ENCODE peak calls at places on chromosomes 6 and 20, in six cellular contexts. One of them, this sample, is unnamed.

GRCh38 chr6:133115960-133116359 is 125.2 kb upstream of the EYA4 start:
- ATAC-seq in activated CD8-positive, alpha-beta T cell treated with anti-CD3 and anti-CD28 coated beads for 36 hours: no peak
- ATAC-seq in activated naive CD8-positive, alpha-beta T cell treated with anti-CD3 and anti-CD28 coated beads, Interleukin-2, amount 10 ng/mL, durations not matched to agents 7 days and 5 days: no peak
- ATAC-seq in activated CD4-positive, alpha-beta T cell treated with anti-CD3 and anti-CD28 coated beads for 36 hours: no peak
- ATAC-seq in left cardiac atrium: no peak
- ATAC-seq in T-cell: no peak
- ATAC-seq in this sample: no peak

GRCh38 chr6:41626917-41627316 is 11.4 kb upstream of the MDFI start:
- ATAC-seq in activated CD8-positive, alpha-beta T cell treated with anti-CD3 and anti-CD28 coated beads for 36 hours: no peak
- ATAC-seq in activated naive CD8-positive, alpha-beta T cell treated with anti-CD3 and anti-CD28 coated beads, Interleukin-2, amount 10 ng/mL, durations not matched to agents 7 days and 5 days: no peak
- ATAC-seq in activated CD4-positive, alpha-beta T cell treated with anti-CD3 and anti-CD28 coated beads for 36 hours: peak; percentile 61
- ATAC-seq in left cardiac atrium: no peak
- ATAC-seq in T-cell: no peak
- ATAC-seq in this sample: no peak

GRCh38 chr20:31537859-31538245 is 23.6 kb downstream of the HM13 start:
- ATAC-seq in activated CD8-positive, alpha-beta T cell treated with anti-CD3 and anti-CD28 coated beads for 36 hours: no peak
- ATAC-seq in activated naive CD8-positive, alpha-beta T cell treated with anti-CD3 and anti-CD28 coated beads, Interleukin-2, amount 10 ng/mL, durations not matched to agents 7 days and 5 days: peak; percentile 43
- ATAC-seq in activated CD4-positive, alpha-beta T cell treated with anti-CD3 and anti-CD28 coated beads for 36 hours: no peak
- ATAC-seq in left cardiac atrium: no peak
- ATAC-seq in T-cell: no peak
- ATAC-seq in this sample: no peak

GRCh38 chr6:109237082-109237985 is 142.0 kb downstream of the CEP57L1 start:
- ATAC-seq in activated CD8-positive, alpha-beta T cell treated with anti-CD3 and anti-CD28 coated beads for 36 hours: peak; percentile 83
- ATAC-seq in activated naive CD8-positive, alpha-beta T cell treated with anti-CD3 and anti-CD28 coated beads, Interleukin-2, amount 10 ng/mL, durations not matched to agents 7 days and 5 days: peak; percentile 88
- ATAC-seq in activated CD4-positive, alpha-beta T cell treated with anti-CD3 and anti-CD28 coated beads for 36 hours: peak; percentile 85
- ATAC-seq in left cardiac atrium: no peak
- ATAC-seq in T-cell: peak; percentile 70
- ATAC-seq in this sample: no peak

GRCh38 chr6:149781715-149782114 is 32.2 kb downstream of the PCMT1 start:
- ATAC-seq in activated CD8-positive, alpha-beta T cell treated with anti-CD3 and anti-CD28 coated beads for 36 hours: no peak
- ATAC-seq in activated naive CD8-positive, alpha-beta T cell treated with anti-CD3 and anti-CD28 coated beads, Interleukin-2, amount 10 ng/mL, durations not matched to agents 7 days and 5 days: no peak
- ATAC-seq in activated CD4-positive, alpha-beta T cell treated with anti-CD3 and anti-CD28 coated beads for 36 hours: no peak
- ATAC-seq in left cardiac atrium: no peak
- ATAC-seq in T-cell: no peak
- ATAC-seq in this sample: no peak

GRCh38 chr6:96783307-96783706 is 54.0 kb downstream of the GPR63 start:
- ATAC-seq in activated CD8-positive, alpha-beta T cell treated with anti-CD3 and anti-CD28 coated beads for 36 hours: no peak
- ATAC-seq in activated naive CD8-positive, alpha-beta T cell treated with anti-CD3 and anti-CD28 coated beads, Interleukin-2, amount 10 ng/mL, durations not matched to agents 7 days and 5 days: no peak
- ATAC-seq in activated CD4-positive, alpha-beta T cell treated with anti-CD3 and anti-CD28 coated beads for 36 hours: no peak
- ATAC-seq in left cardiac atrium: no peak
- ATAC-seq in T-cell: no peak
- ATAC-seq in this sample: no peak

GRCh38 chr6:154232013-154232920 is 124.3 kb downstream of the IPCEF1 start:
- ATAC-seq in activated CD8-positive, alpha-beta T cell treated with anti-CD3 and anti-CD28 coated beads for 36 hours: peak; percentile 66
- ATAC-seq in activated naive CD8-positive, alpha-beta T cell treated with anti-CD3 and anti-CD28 coated beads, Interleukin-2, amount 10 ng/mL, durations not matched to agents 7 days and 5 days: peak; percentile 75
- ATAC-seq in activated CD4-positive, alpha-beta T cell treated with anti-CD3 and anti-CD28 coated beads for 36 hours: peak; percentile 74
- ATAC-seq in left cardiac atrium: no peak
- ATAC-seq in T-cell: peak; percentile 76
- ATAC-seq in this sample: no peak

GRCh38 chr20:47330933-47331708 is 25.4 kb downstream of the ZMYND8 start:
- ATAC-seq in activated CD8-positive, alpha-beta T cell treated with anti-CD3 and anti-CD28 coated beads for 36 hours: peak; percentile 80
- ATAC-seq in activated naive CD8-positive, alpha-beta T cell treated with anti-CD3 and anti-CD28 coated beads, Interleukin-2, amount 10 ng/mL, durations not matched to agents 7 days and 5 days: no peak
- ATAC-seq in activated CD4-positive, alpha-beta T cell treated with anti-CD3 and anti-CD28 coated beads for 36 hours: peak; percentile 81
- ATAC-seq in left cardiac atrium: no peak
- ATAC-seq in T-cell: no peak
- ATAC-seq in this sample: no peak

GRCh38 chr20:40258931-40259330 is 430.1 kb downstream of the MAFB start:
- ATAC-seq in activated CD8-positive, alpha-beta T cell treated with anti-CD3 and anti-CD28 coated beads for 36 hours: no peak
- ATAC-seq in activated naive CD8-positive, alpha-beta T cell treated with anti-CD3 and anti-CD28 coated beads, Interleukin-2, amount 10 ng/mL, durations not matched to agents 7 days and 5 days: no peak
- ATAC-seq in activated CD4-positive, alpha-beta T cell treated with anti-CD3 and anti-CD28 coated beads for 36 hours: no peak
- ATAC-seq in left cardiac atrium: no peak
- ATAC-seq in T-cell: no peak
- ATAC-seq in this sample: no peak

GRCh38 chr6:139060332-139060731 is 31.8 kb downstream of the ABRACL start:
- ATAC-seq in activated CD8-positive, alpha-beta T cell treated with anti-CD3 and anti-CD28 coated beads for 36 hours: peak; percentile 74
- ATAC-seq in activated naive CD8-positive, alpha-beta T cell treated with anti-CD3 and anti-CD28 coated beads, Interleukin-2, amount 10 ng/mL, durations not matched to agents 7 days and 5 days: no peak
- ATAC-seq in activated CD4-positive, alpha-beta T cell treated with anti-CD3 and anti-CD28 coated beads for 36 hours: peak; percentile 85
- ATAC-seq in left cardiac atrium: no peak
- ATAC-seq in T-cell: no peak
- ATAC-seq in this sample: no peak

GRCh38 chr6:43355862-43356590 is 13.4 kb downstream of the ZNF318 start:
- ATAC-seq in activated CD8-positive, alpha-beta T cell treated with anti-CD3 and anti-CD28 coated beads for 36 hours: no peak
- ATAC-seq in activated naive CD8-positive, alpha-beta T cell treated with anti-CD3 and anti-CD28 coated beads, Interleukin-2, amount 10 ng/mL, durations not matched to agents 7 days and 5 days: no peak
- ATAC-seq in activated CD4-positive, alpha-beta T cell treated with anti-CD3 and anti-CD28 coated beads for 36 hours: peak; percentile 42
- ATAC-seq in left cardiac atrium: peak; percentile 44
- ATAC-seq in T-cell: no peak
- ATAC-seq in this sample: no peak

GRCh38 chr6:74268821-74269600 is 573.0 kb downstream of the CD109 start:
- ATAC-seq in activated CD8-positive, alpha-beta T cell treated with anti-CD3 and anti-CD28 coated beads for 36 hours: no peak
- ATAC-seq in activated naive CD8-positive, alpha-beta T cell treated with anti-CD3 and anti-CD28 coated beads, Interleukin-2, amount 10 ng/mL, durations not matched to agents 7 days and 5 days: no peak
- ATAC-seq in activated CD4-positive, alpha-beta T cell treated with anti-CD3 and anti-CD28 coated beads for 36 hours: no peak
- ATAC-seq in left cardiac atrium: no peak
- ATAC-seq in T-cell: no peak
- ATAC-seq in this sample: no peak

GRCh38 chr6:31350973-31351733 is 5.8 kb downstream of the HLA-B start:
- ATAC-seq in activated CD8-positive, alpha-beta T cell treated with anti-CD3 and anti-CD28 coated beads for 36 hours: peak; percentile 48
- ATAC-seq in activated naive CD8-positive, alpha-beta T cell treated with anti-CD3 and anti-CD28 coated beads, Interleukin-2, amount 10 ng/mL, durations not matched to agents 7 days and 5 days: peak; percentile 32
- ATAC-seq in activated CD4-positive, alpha-beta T cell treated with anti-CD3 and anti-CD28 coated beads for 36 hours: peak; percentile 18
- ATAC-seq in left cardiac atrium: no peak
- ATAC-seq in T-cell: peak; percentile 54
- ATAC-seq in this sample: no peak

GRCh38 chr6:132236281-132236680 is 165.0 kb downstream of the MOXD1 start:
- ATAC-seq in activated CD8-positive, alpha-beta T cell treated with anti-CD3 and anti-CD28 coated beads for 36 hours: no peak
- ATAC-seq in activated naive CD8-positive, alpha-beta T cell treated with anti-CD3 and anti-CD28 coated beads, Interleukin-2, amount 10 ng/mL, durations not matched to agents 7 days and 5 days: no peak
- ATAC-seq in activated CD4-positive, alpha-beta T cell treated with anti-CD3 and anti-CD28 coated beads for 36 hours: no peak
- ATAC-seq in left cardiac atrium: no peak
- ATAC-seq in T-cell: no peak
- ATAC-seq in this sample: no peak

GRCh38 chr6:144314562-144314961 is 29.4 kb downstream of the UTRN start:
- ATAC-seq in activated CD8-positive, alpha-beta T cell treated with anti-CD3 and anti-CD28 coated beads for 36 hours: no peak
- ATAC-seq in activated naive CD8-positive, alpha-beta T cell treated with anti-CD3 and anti-CD28 coated beads, Interleukin-2, amount 10 ng/mL, durations not matched to agents 7 days and 5 days: no peak
- ATAC-seq in activated CD4-positive, alpha-beta T cell treated with anti-CD3 and anti-CD28 coated beads for 36 hours: no peak
- ATAC-seq in left cardiac atrium: no peak
- ATAC-seq in T-cell: no peak
- ATAC-seq in this sample: peak; percentile 17

GRCh38 chr6:134413241-134413643 is 95.3 kb upstream of the SGK1 start:
- ATAC-seq in activated CD8-positive, alpha-beta T cell treated with anti-CD3 and anti-CD28 coated beads for 36 hours: no peak
- ATAC-seq in activated naive CD8-positive, alpha-beta T cell treated with anti-CD3 and anti-CD28 coated beads, Interleukin-2, amount 10 ng/mL, durations not matched to agents 7 days and 5 days: no peak
- ATAC-seq in activated CD4-positive, alpha-beta T cell treated with anti-CD3 and anti-CD28 coated beads for 36 hours: no peak
- ATAC-seq in left cardiac atrium: no peak
- ATAC-seq in T-cell: no peak
- ATAC-seq in this sample: peak; percentile 39

GRCh38 chr6:2794171-2794730 is 29.1 kb downstream of the WRNIP1 start:
- ATAC-seq in activated CD8-positive, alpha-beta T cell treated with anti-CD3 and anti-CD28 coated beads for 36 hours: no peak
- ATAC-seq in activated naive CD8-positive, alpha-beta T cell treated with anti-CD3 and anti-CD28 coated beads, Interleukin-2, amount 10 ng/mL, durations not matched to agents 7 days and 5 days: no peak
- ATAC-seq in activated CD4-positive, alpha-beta T cell treated with anti-CD3 and anti-CD28 coated beads for 36 hours: no peak
- ATAC-seq in left cardiac atrium: no peak
- ATAC-seq in T-cell: no peak
- ATAC-seq in this sample: no peak

GRCh38 chr20:63248835-63249591 is 5.2 kb downstream of the NKAIN4 start:
- ATAC-seq in activated CD8-positive, alpha-beta T cell treated with anti-CD3 and anti-CD28 coated beads for 36 hours: no peak
- ATAC-seq in activated naive CD8-positive, alpha-beta T cell treated with anti-CD3 and anti-CD28 coated beads, Interleukin-2, amount 10 ng/mL, durations not matched to agents 7 days and 5 days: no peak
- ATAC-seq in activated CD4-positive, alpha-beta T cell treated with anti-CD3 and anti-CD28 coated beads for 36 hours: no peak
- ATAC-seq in left cardiac atrium: no peak
- ATAC-seq in T-cell: no peak
- ATAC-seq in this sample: no peak

GRCh38 chr20:46931699-46932098 is 37.1 kb downstream of the EYA2 start:
- ATAC-seq in activated CD8-positive, alpha-beta T cell treated with anti-CD3 and anti-CD28 coated beads for 36 hours: no peak
- ATAC-seq in activated naive CD8-positive, alpha-beta T cell treated with anti-CD3 and anti-CD28 coated beads, Interleukin-2, amount 10 ng/mL, durations not matched to agents 7 days and 5 days: no peak
- ATAC-seq in activated CD4-positive, alpha-beta T cell treated with anti-CD3 and anti-CD28 coated beads for 36 hours: no peak
- ATAC-seq in left cardiac atrium: peak; percentile 79
- ATAC-seq in T-cell: no peak
- ATAC-seq in this sample: peak; percentile 77

GRCh38 chr6:34447915-34448314 is 18.0 kb upstream of the PACSIN1 start:
- ATAC-seq in activated CD8-positive, alpha-beta T cell treated with anti-CD3 and anti-CD28 coated beads for 36 hours: no peak
- ATAC-seq in activated naive CD8-positive, alpha-beta T cell treated with anti-CD3 and anti-CD28 coated beads, Interleukin-2, amount 10 ng/mL, durations not matched to agents 7 days and 5 days: no peak
- ATAC-seq in activated CD4-positive, alpha-beta T cell treated with anti-CD3 and anti-CD28 coated beads for 36 hours: peak; percentile 49
- ATAC-seq in left cardiac atrium: no peak
- ATAC-seq in T-cell: no peak
- ATAC-seq in this sample: no peak

GRCh38 chr6:89023591-89024441 is 56.7 kb upstream of the PNRC1 start:
- ATAC-seq in activated CD8-positive, alpha-beta T cell treated with anti-CD3 and anti-CD28 coated beads for 36 hours: no peak
- ATAC-seq in activated naive CD8-positive, alpha-beta T cell treated with anti-CD3 and anti-CD28 coated beads, Interleukin-2, amount 10 ng/mL, durations not matched to agents 7 days and 5 days: no peak
- ATAC-seq in activated CD4-positive, alpha-beta T cell treated with anti-CD3 and anti-CD28 coated beads for 36 hours: no peak
- ATAC-seq in left cardiac atrium: peak; percentile 76
- ATAC-seq in T-cell: no peak
- ATAC-seq in this sample: peak; percentile 55

GRCh38 chr20:42432485-42432884 is 757.2 kb downstream of the PTPRT start:
- ATAC-seq in activated CD8-positive, alpha-beta T cell treated with anti-CD3 and anti-CD28 coated beads for 36 hours: no peak
- ATAC-seq in activated naive CD8-positive, alpha-beta T cell treated with anti-CD3 and anti-CD28 coated beads, Interleukin-2, amount 10 ng/mL, durations not matched to agents 7 days and 5 days: no peak
- ATAC-seq in activated CD4-positive, alpha-beta T cell treated with anti-CD3 and anti-CD28 coated beads for 36 hours: no peak
- ATAC-seq in left cardiac atrium: no peak
- ATAC-seq in T-cell: no peak
- ATAC-seq in this sample: no peak

GRCh38 chr20:36808317-36809257 is 35.0 kb upstream of the DSN1 start:
- ATAC-seq in activated CD8-positive, alpha-beta T cell treated with anti-CD3 and anti-CD28 coated beads for 36 hours: peak; percentile 77
- ATAC-seq in activated naive CD8-positive, alpha-beta T cell treated with anti-CD3 and anti-CD28 coated beads, Interleukin-2, amount 10 ng/mL, durations not matched to agents 7 days and 5 days: peak; percentile 52
- ATAC-seq in activated CD4-positive, alpha-beta T cell treated with anti-CD3 and anti-CD28 coated beads for 36 hours: peak; percentile 78
- ATAC-seq in left cardiac atrium: peak; percentile 38
- ATAC-seq in T-cell: peak; percentile 50
- ATAC-seq in this sample: peak; percentile 61

GRCh38 chr6:105757512-105758200 is 328.5 kb upstream of the PRDM1 start:
- ATAC-seq in activated CD8-positive, alpha-beta T cell treated with anti-CD3 and anti-CD28 coated beads for 36 hours: peak; percentile 87
- ATAC-seq in activated naive CD8-positive, alpha-beta T cell treated with anti-CD3 and anti-CD28 coated beads, Interleukin-2, amount 10 ng/mL, durations not matched to agents 7 days and 5 days: peak; percentile 65
- ATAC-seq in activated CD4-positive, alpha-beta T cell treated with anti-CD3 and anti-CD28 coated beads for 36 hours: peak; percentile 94
- ATAC-seq in left cardiac atrium: no peak
- ATAC-seq in T-cell: no peak
- ATAC-seq in this sample: no peak

GRCh38 chr20:25353368-25353753 is 37.3 kb downstream of the ABHD12 start:
- ATAC-seq in activated CD8-positive, alpha-beta T cell treated with anti-CD3 and anti-CD28 coated beads for 36 hours: no peak
- ATAC-seq in activated naive CD8-positive, alpha-beta T cell treated with anti-CD3 and anti-CD28 coated beads, Interleukin-2, amount 10 ng/mL, durations not matched to agents 7 days and 5 days: no peak
- ATAC-seq in activated CD4-positive, alpha-beta T cell treated with anti-CD3 and anti-CD28 coated beads for 36 hours: no peak
- ATAC-seq in left cardiac atrium: no peak
- ATAC-seq in T-cell: no peak
- ATAC-seq in this sample: no peak

GRCh38 chr6:148144917-148145521 is 197.6 kb upstream of the SASH1 start:
- ATAC-seq in activated CD8-positive, alpha-beta T cell treated with anti-CD3 and anti-CD28 coated beads for 36 hours: no peak
- ATAC-seq in activated naive CD8-positive, alpha-beta T cell treated with anti-CD3 and anti-CD28 coated beads, Interleukin-2, amount 10 ng/mL, durations not matched to agents 7 days and 5 days: no peak
- ATAC-seq in activated CD4-positive, alpha-beta T cell treated with anti-CD3 and anti-CD28 coated beads for 36 hours: no peak
- ATAC-seq in left cardiac atrium: peak; percentile 50
- ATAC-seq in T-cell: no peak
- ATAC-seq in this sample: no peak

GRCh38 chr6:70398783-70399730 is 14.3 kb upstream of the FAM135A start:
- ATAC-seq in activated CD8-positive, alpha-beta T cell treated with anti-CD3 and anti-CD28 coated beads for 36 hours: no peak
- ATAC-seq in activated naive CD8-positive, alpha-beta T cell treated with anti-CD3 and anti-CD28 coated beads, Interleukin-2, amount 10 ng/mL, durations not matched to agents 7 days and 5 days: no peak
- ATAC-seq in activated CD4-positive, alpha-beta T cell treated with anti-CD3 and anti-CD28 coated beads for 36 hours: no peak
- ATAC-seq in left cardiac atrium: peak; percentile 34
- ATAC-seq in T-cell: no peak
- ATAC-seq in this sample: peak; percentile 50

GRCh38 chr20:16459019-16459700 is 114.1 kb downstream of the KIF16B start:
- ATAC-seq in activated CD8-positive, alpha-beta T cell treated with anti-CD3 and anti-CD28 coated beads for 36 hours: no peak
- ATAC-seq in activated naive CD8-positive, alpha-beta T cell treated with anti-CD3 and anti-CD28 coated beads, Interleukin-2, amount 10 ng/mL, durations not matched to agents 7 days and 5 days: no peak
- ATAC-seq in activated CD4-positive, alpha-beta T cell treated with anti-CD3 and anti-CD28 coated beads for 36 hours: no peak
- ATAC-seq in left cardiac atrium: peak; percentile 88
- ATAC-seq in T-cell: no peak
- ATAC-seq in this sample: peak; percentile 87

GRCh38 chr6:17610835-17611234 is 10.7 kb downstream of the FAM8A1 start:
- ATAC-seq in activated CD8-positive, alpha-beta T cell treated with anti-CD3 and anti-CD28 coated beads for 36 hours: no peak
- ATAC-seq in activated naive CD8-positive, alpha-beta T cell treated with anti-CD3 and anti-CD28 coated beads, Interleukin-2, amount 10 ng/mL, durations not matched to agents 7 days and 5 days: no peak
- ATAC-seq in activated CD4-positive, alpha-beta T cell treated with anti-CD3 and anti-CD28 coated beads for 36 hours: no peak
- ATAC-seq in left cardiac atrium: no peak
- ATAC-seq in T-cell: no peak
- ATAC-seq in this sample: no peak

GRCh38 chr20:15146948-15147347 is 809.5 kb upstream of the FLRT3 start:
- ATAC-seq in activated CD8-positive, alpha-beta T cell treated with anti-CD3 and anti-CD28 coated beads for 36 hours: no peak
- ATAC-seq in activated naive CD8-positive, alpha-beta T cell treated with anti-CD3 and anti-CD28 coated beads, Interleukin-2, amount 10 ng/mL, durations not matched to agents 7 days and 5 days: no peak
- ATAC-seq in activated CD4-positive, alpha-beta T cell treated with anti-CD3 and anti-CD28 coated beads for 36 hours: no peak
- ATAC-seq in left cardiac atrium: no peak
- ATAC-seq in T-cell: no peak
- ATAC-seq in this sample: no peak

GRCh38 chr6:157668034-157668401 is 155.0 kb upstream of the SNX9 start:
- ATAC-seq in activated CD8-positive, alpha-beta T cell treated with anti-CD3 and anti-CD28 coated beads for 36 hours: peak; percentile 59
- ATAC-seq in activated naive CD8-positive, alpha-beta T cell treated with anti-CD3 and anti-CD28 coated beads, Interleukin-2, amount 10 ng/mL, durations not matched to agents 7 days and 5 days: no peak
- ATAC-seq in activated CD4-positive, alpha-beta T cell treated with anti-CD3 and anti-CD28 coated beads for 36 hours: peak; percentile 84
- ATAC-seq in left cardiac atrium: no peak
- ATAC-seq in T-cell: no peak
- ATAC-seq in this sample: no peak

GRCh38 chr6:37244430-37245310 is 12.9 kb upstream of the TBC1D22B start:
- ATAC-seq in activated CD8-positive, alpha-beta T cell treated with anti-CD3 and anti-CD28 coated beads for 36 hours: no peak
- ATAC-seq in activated naive CD8-positive, alpha-beta T cell treated with anti-CD3 and anti-CD28 coated beads, Interleukin-2, amount 10 ng/mL, durations not matched to agents 7 days and 5 days: no peak
- ATAC-seq in activated CD4-positive, alpha-beta T cell treated with anti-CD3 and anti-CD28 coated beads for 36 hours: no peak
- ATAC-seq in left cardiac atrium: peak; percentile 93
- ATAC-seq in T-cell: no peak
- ATAC-seq in this sample: peak; percentile 89

GRCh38 chr20:58722379-58722778 is 29.8 kb downstream of the NPEPL1 start:
- ATAC-seq in activated CD8-positive, alpha-beta T cell treated with anti-CD3 and anti-CD28 coated beads for 36 hours: no peak
- ATAC-seq in activated naive CD8-positive, alpha-beta T cell treated with anti-CD3 and anti-CD28 coated beads, Interleukin-2, amount 10 ng/mL, durations not matched to agents 7 days and 5 days: no peak
- ATAC-seq in activated CD4-positive, alpha-beta T cell treated with anti-CD3 and anti-CD28 coated beads for 36 hours: no peak
- ATAC-seq in left cardiac atrium: no peak
- ATAC-seq in T-cell: no peak
- ATAC-seq in this sample: peak; percentile 32